ENCODE peak calls at places on chromosomes 12 and 14, in eight cellular contexts. One of them, this sample, is unnamed.

GRCh38 chr12:87618199-87618598 is 411.0 kb downstream of the C12orf50 start:
- DNase-seq in ascending aorta: no peak
- DNase-seq in tibial nerve: no peak
- DNase-seq in spleen: no peak
- DNase-seq in HFF-Myc: no peak
- DNase-seq in HFFc6: no peak
- DNase-seq in mucosa of descending colon: no peak
- DNase-seq in heart left ventricle: no peak
- DNase-seq in this sample: no peak

GRCh38 chr12:6962285-6963015 is 8.0 kb downstream of the PHB2 start:
- DNase-seq in HFFc6: no peak
- DNase-seq in tibial nerve: no peak
- DNase-seq in mucosa of descending colon: peak
- DNase-seq in HFF-Myc: no peak
- DNase-seq in heart left ventricle: no peak
- DNase-seq in ascending aorta: no peak
- DNase-seq in spleen: peak
- DNase-seq in this sample: no peak

GRCh38 chr14:67464856-67465255 is 23.7 kb downstream of the TMEM229B start:
- DNase-seq in ascending aorta: no peak
- DNase-seq in spleen: no peak
- DNase-seq in HFF-Myc: no peak
- DNase-seq in HFFc6: no peak
- DNase-seq in tibial nerve: no peak
- DNase-seq in mucosa of descending colon: no peak
- DNase-seq in heart left ventricle: no peak
- DNase-seq in this sample: no peak

GRCh38 chr12:48296586-48297396 is 53.9 kb downstream of the ZNF641 start:
- DNase-seq in HFFc6: peak
- DNase-seq in heart left ventricle: peak
- DNase-seq in ascending aorta: peak
- DNase-seq in mucosa of descending colon: peak
- DNase-seq in spleen: peak
- DNase-seq in HFF-Myc: peak
- DNase-seq in tibial nerve: peak
- DNase-seq in this sample: no peak

GRCh38 chr12:10227648-10228047 is 15.0 kb downstream of the GABARAPL1 start:
- DNase-seq in mucosa of descending colon: no peak
- DNase-seq in tibial nerve: no peak
- DNase-seq in spleen: no peak
- DNase-seq in ascending aorta: no peak
- DNase-seq in heart left ventricle: no peak
- DNase-seq in HFF-Myc: no peak
- DNase-seq in HFFc6: no peak
- DNase-seq in this sample: no peak

GRCh38 chr12:94792690-94793089 is 142.3 kb upstream of the TMCC3 start:
- DNase-seq in ascending aorta: no peak
- DNase-seq in mucosa of descending colon: no peak
- DNase-seq in HFFc6: no peak
- DNase-seq in tibial nerve: no peak
- DNase-seq in HFF-Myc: no peak
- DNase-seq in heart left ventricle: peak
- DNase-seq in spleen: no peak
- DNase-seq in this sample: peak

GRCh38 chr12:106446429-106447092 is 89.0 kb downstream of the POLR3B start:
- DNase-seq in spleen: no peak
- DNase-seq in HFFc6: no peak
- DNase-seq in tibial nerve: no peak
- DNase-seq in HFF-Myc: no peak
- DNase-seq in heart left ventricle: no peak
- DNase-seq in mucosa of descending colon: no peak
- DNase-seq in ascending aorta: no peak
- DNase-seq in this sample: no peak

GRCh38 chr12:12927211-12928079 is 24.5 kb downstream of the GPRC5D start:
- DNase-seq in spleen: peak
- DNase-seq in heart left ventricle: peak
- DNase-seq in mucosa of descending colon: peak
- DNase-seq in ascending aorta: no peak
- DNase-seq in HFF-Myc: no peak
- DNase-seq in tibial nerve: peak
- DNase-seq in HFFc6: no peak
- DNase-seq in this sample: peak

GRCh38 chr12:57063991-57064725 is 14.2 kb upstream of the MYO1A start:
- DNase-seq in mucosa of descending colon: no peak
- DNase-seq in tibial nerve: no peak
- DNase-seq in HFFc6: no peak
- DNase-seq in ascending aorta: no peak
- DNase-seq in spleen: no peak
- DNase-seq in heart left ventricle: no peak
- DNase-seq in HFF-Myc: no peak
- DNase-seq in this sample: no peak

GRCh38 chr12:11863988-11864387 is 206.8 kb upstream of the BCL2L14 start:
- DNase-seq in tibial nerve: no peak
- DNase-seq in HFFc6: no peak
- DNase-seq in spleen: no peak
- DNase-seq in mucosa of descending colon: no peak
- DNase-seq in HFF-Myc: no peak
- DNase-seq in ascending aorta: no peak
- DNase-seq in heart left ventricle: peak
- DNase-seq in this sample: no peak

GRCh38 chr12:108305520-108305919 is 33.6 kb downstream of the CMKLR1 start:
- DNase-seq in heart left ventricle: peak
- DNase-seq in mucosa of descending colon: peak
- DNase-seq in HFF-Myc: peak
- DNase-seq in tibial nerve: peak
- DNase-seq in HFFc6: peak
- DNase-seq in ascending aorta: peak
- DNase-seq in spleen: peak
- DNase-seq in this sample: no peak

GRCh38 chr12:108607981-108608600 is 10.2 kb upstream of the TMEM119 start:
- DNase-seq in HFF-Myc: no peak
- DNase-seq in heart left ventricle: no peak
- DNase-seq in HFFc6: no peak
- DNase-seq in ascending aorta: no peak
- DNase-seq in tibial nerve: no peak
- DNase-seq in spleen: no peak
- DNase-seq in mucosa of descending colon: no peak
- DNase-seq in this sample: no peak

GRCh38 chr14:57863471-57863870 is 2.4 kb downstream of the SLC35F4 start:
- DNase-seq in mucosa of descending colon: no peak
- DNase-seq in HFF-Myc: no peak
- DNase-seq in HFFc6: no peak
- DNase-seq in heart left ventricle: no peak
- DNase-seq in ascending aorta: no peak
- DNase-seq in tibial nerve: no peak
- DNase-seq in spleen: no peak
- DNase-seq in this sample: no peak

GRCh38 chr12:91718326-91718725 is 427.3 kb downstream of the BTG1 start:
- DNase-seq in mucosa of descending colon: no peak
- DNase-seq in heart left ventricle: no peak
- DNase-seq in ascending aorta: no peak
- DNase-seq in HFFc6: no peak
- DNase-seq in tibial nerve: no peak
- DNase-seq in spleen: no peak
- DNase-seq in HFF-Myc: no peak
- DNase-seq in this sample: no peak

GRCh38 chr12:110785240-110785639 is 42.5 kb upstream of the PPP1CC start:
- DNase-seq in tibial nerve: no peak
- DNase-seq in ascending aorta: no peak
- DNase-seq in spleen: no peak
- DNase-seq in HFF-Myc: no peak
- DNase-seq in mucosa of descending colon: no peak
- DNase-seq in HFFc6: no peak
- DNase-seq in heart left ventricle: no peak
- DNase-seq in this sample: no peak

GRCh38 chr12:121711925-121712461 is 559 bp upstream of the TMEM120B start:
- DNase-seq in spleen: peak
- DNase-seq in HFF-Myc: no peak
- DNase-seq in mucosa of descending colon: no peak
- DNase-seq in HFFc6: peak
- DNase-seq in heart left ventricle: peak
- DNase-seq in ascending aorta: no peak
- DNase-seq in tibial nerve: no peak
- DNase-seq in this sample: no peak

GRCh38 chr12:84492381-84492883 is 420.2 kb downstream of the SLC6A15 start:
- DNase-seq in tibial nerve: no peak
- DNase-seq in ascending aorta: no peak
- DNase-seq in HFFc6: no peak
- DNase-seq in heart left ventricle: no peak
- DNase-seq in mucosa of descending colon: no peak
- DNase-seq in spleen: no peak
- DNase-seq in HFF-Myc: no peak
- DNase-seq in this sample: no peak

GRCh38 chr14:96693252-96693820 is 103.8 kb upstream of the VRK1 start:
- DNase-seq in spleen: no peak
- DNase-seq in mucosa of descending colon: no peak
- DNase-seq in ascending aorta: no peak
- DNase-seq in tibial nerve: no peak
- DNase-seq in heart left ventricle: no peak
- DNase-seq in HFF-Myc: no peak
- DNase-seq in HFFc6: no peak
- DNase-seq in this sample: no peak

GRCh38 chr14:96693986-96694385 is 103.2 kb upstream of the VRK1 start:
- DNase-seq in HFF-Myc: no peak
- DNase-seq in mucosa of descending colon: no peak
- DNase-seq in spleen: no peak
- DNase-seq in heart left ventricle: no peak
- DNase-seq in HFFc6: no peak
- DNase-seq in tibial nerve: no peak
- DNase-seq in ascending aorta: no peak
- DNase-seq in this sample: no peak

GRCh38 chr14:96699666-96700065 is 97.5 kb upstream of the VRK1 start:
- DNase-seq in tibial nerve: no peak
- DNase-seq in HFFc6: no peak
- DNase-seq in heart left ventricle: no peak
- DNase-seq in HFF-Myc: no peak
- DNase-seq in spleen: no peak
- DNase-seq in ascending aorta: no peak
- DNase-seq in mucosa of descending colon: no peak
- DNase-seq in this sample: no peak

GRCh38 chr14:96702831-96703230 is 94.4 kb upstream of the VRK1 start:
- DNase-seq in spleen: no peak
- DNase-seq in HFFc6: no peak
- DNase-seq in mucosa of descending colon: no peak
- DNase-seq in heart left ventricle: no peak
- DNase-seq in tibial nerve: no peak
- DNase-seq in ascending aorta: no peak
- DNase-seq in HFF-Myc: no peak
- DNase-seq in this sample: no peak

GRCh38 chr14:96698846-96699543 is 98.2 kb upstream of the VRK1 start:
- DNase-seq in spleen: no peak
- DNase-seq in heart left ventricle: no peak
- DNase-seq in tibial nerve: no peak
- DNase-seq in ascending aorta: no peak
- DNase-seq in mucosa of descending colon: no peak
- DNase-seq in HFFc6: no peak
- DNase-seq in HFF-Myc: no peak
- DNase-seq in this sample: no peak
- TF ChIP-seq CTCF in spleen: no peak
- TF ChIP-seq CTCF in heart left ventricle: no peak
- TF ChIP-seq CTCF in tibial nerve: no peak
- TF ChIP-seq CTCF in ascending aorta: no peak
- TF ChIP-seq CTCF in mucosa of descending colon: no peak
- TF ChIP-seq CTCF in HFFc6: no peak
- TF ChIP-seq CTCF in HFF-Myc: peak
- TF ChIP-seq CTCF in this sample: peak

GRCh38 chr14:30883508-30884294 is 9.3 kb downstream of the COCH start:
- DNase-seq in heart left ventricle: no peak
- DNase-seq in mucosa of descending colon: no peak
- DNase-seq in HFF-Myc: no peak
- DNase-seq in spleen: no peak
- DNase-seq in ascending aorta: no peak
- DNase-seq in tibial nerve: no peak
- DNase-seq in HFFc6: no peak
- DNase-seq in this sample: no peak

GRCh38 chr14:30888480-30889243 is 14.3 kb downstream of the COCH start:
- DNase-seq in mucosa of descending colon: no peak
- DNase-seq in heart left ventricle: no peak
- DNase-seq in HFFc6: no peak
- DNase-seq in ascending aorta: no peak
- DNase-seq in HFF-Myc: no peak
- DNase-seq in tibial nerve: no peak
- DNase-seq in spleen: no peak
- DNase-seq in this sample: no peak

GRCh38 chr14:30885840-30886740 is 11.7 kb downstream of the COCH start:
- DNase-seq in heart left ventricle: no peak
- DNase-seq in HFF-Myc: no peak
- DNase-seq in ascending aorta: no peak
- DNase-seq in HFFc6: no peak
- DNase-seq in tibial nerve: no peak
- DNase-seq in spleen: no peak
- DNase-seq in mucosa of descending colon: no peak
- DNase-seq in this sample: no peak

GRCh38 chr14:30882431-30882830 is 8.1 kb downstream of the COCH start:
- DNase-seq in HFFc6: no peak
- DNase-seq in ascending aorta: no peak
- DNase-seq in HFF-Myc: no peak
- DNase-seq in heart left ventricle: no peak
- DNase-seq in mucosa of descending colon: no peak
- DNase-seq in spleen: no peak
- DNase-seq in tibial nerve: no peak
- DNase-seq in this sample: no peak

GRCh38 chr14:30884925-30885324 is 10.6 kb downstream of the COCH start:
- DNase-seq in spleen: no peak
- DNase-seq in HFFc6: no peak
- DNase-seq in ascending aorta: no peak
- DNase-seq in tibial nerve: no peak
- DNase-seq in heart left ventricle: no peak
- DNase-seq in HFF-Myc: no peak
- DNase-seq in mucosa of descending colon: no peak
- DNase-seq in this sample: no peak
- TF ChIP-seq CTCF in spleen: no peak
- TF ChIP-seq CTCF in HFFc6: no peak
- TF ChIP-seq CTCF in ascending aorta: no peak
- TF ChIP-seq CTCF in tibial nerve: no peak
- TF ChIP-seq CTCF in heart left ventricle: no peak
- TF ChIP-seq CTCF in HFF-Myc: no peak
- TF ChIP-seq CTCF in mucosa of descending colon: no peak
- TF ChIP-seq CTCF in this sample: no peak

GRCh38 chr14:75427482-75428229 is at the start of gene JDP2:
- DNase-seq in mucosa of descending colon: peak
- DNase-seq in ascending aorta: peak
- DNase-seq in HFFc6: peak
- DNase-seq in HFF-Myc: no peak
- DNase-seq in tibial nerve: peak
- DNase-seq in heart left ventricle: peak
- DNase-seq in spleen: peak
- DNase-seq in this sample: peak
- TF ChIP-seq CTCF in mucosa of descending colon: no peak
- TF ChIP-seq CTCF in ascending aorta: no peak
- TF ChIP-seq CTCF in HFFc6: peak
- TF ChIP-seq CTCF in HFF-Myc: no peak
- TF ChIP-seq CTCF in tibial nerve: peak
- TF ChIP-seq CTCF in heart left ventricle: peak
- TF ChIP-seq CTCF in spleen: peak
- TF ChIP-seq CTCF in this sample: no peak

DNA sequence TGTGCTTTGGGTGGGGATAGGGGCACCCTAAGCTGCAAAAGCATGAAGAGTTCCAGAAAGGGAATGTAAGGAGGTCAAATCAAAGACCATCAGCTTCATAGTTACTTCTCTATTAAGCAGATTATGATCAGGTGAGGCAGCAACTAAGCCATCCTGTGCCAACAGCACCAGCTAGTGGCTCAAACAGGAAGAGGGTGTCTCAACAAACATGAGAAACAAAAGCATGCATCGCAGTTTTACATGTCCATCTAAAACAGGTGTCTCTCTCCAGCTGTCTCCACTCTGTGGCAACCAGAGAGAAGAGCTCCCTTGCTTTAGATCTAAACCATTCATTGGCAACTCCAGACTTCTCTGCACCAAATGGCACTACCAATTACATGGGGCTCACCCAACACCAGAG is 52.9 kb downstream of the ACTN1 start:
- DNase-seq in tibial nerve: no peak
- DNase-seq in HFFc6: no peak
- DNase-seq in HFF-Myc: no peak
- DNase-seq in spleen: no peak
- DNase-seq in mucosa of descending colon: no peak
- DNase-seq in ascending aorta: no peak
- DNase-seq in heart left ventricle: no peak
- DNase-seq in this sample: no peak
- TF ChIP-seq CTCF in tibial nerve: no peak
- TF ChIP-seq CTCF in HFFc6: peak
- TF ChIP-seq CTCF in HFF-Myc: peak
- TF ChIP-seq CTCF in spleen: no peak
- TF ChIP-seq CTCF in mucosa of descending colon: no peak
- TF ChIP-seq CTCF in ascending aorta: peak
- TF ChIP-seq CTCF in heart left ventricle: no peak
- TF ChIP-seq CTCF in this sample: peak